ENCODE peak calls at places on chromosome 13, in four cellular contexts. One of them, this sample, is unnamed.

GRCh38 chr13:113509989-113510388 is 19.5 kb upstream of the DCUN1D2 start:
- ATAC-seq in upper lobe of left lung: no peak
- ATAC-seq in Panc1: no peak
- ATAC-seq in gastroesophageal sphincter: no peak
- ATAC-seq in this sample: no peak

GRCh38 chr13:76803831-76804230 is 82.4 kb downstream of the KCTD12 start:
- ATAC-seq in gastroesophageal sphincter: no peak
- ATAC-seq in Panc1: no peak
- ATAC-seq in upper lobe of left lung: no peak
- ATAC-seq in this sample: no peak

GRCh38 chr13:106986687-106987434 is 418.9 kb upstream of the ARGLU1 start:
- ATAC-seq in gastroesophageal sphincter: no peak
- ATAC-seq in Panc1: no peak
- ATAC-seq in upper lobe of left lung: no peak
- ATAC-seq in this sample: no peak

GRCh38 chr13:29887030-29887557 is 36.7 kb upstream of the UBL3 start:
- ATAC-seq in gastroesophageal sphincter: no peak
- ATAC-seq in upper lobe of left lung: no peak
- ATAC-seq in Panc1: no peak
- ATAC-seq in this sample: no peak

GRCh38 chr13:97125051-97125809 is 96.9 kb upstream of the MBNL2 start:
- ATAC-seq in Panc1: no peak
- ATAC-seq in gastroesophageal sphincter: peak; percentile 75
- ATAC-seq in upper lobe of left lung: peak; percentile 62
- ATAC-seq in this sample: peak; percentile 13

GRCh38 chr13:26477681-26478080 is 79.8 kb upstream of the WASF3 start:
- ATAC-seq in Panc1: no peak
- ATAC-seq in gastroesophageal sphincter: no peak
- ATAC-seq in upper lobe of left lung: no peak
- ATAC-seq in this sample: no peak

GRCh38 chr13:51738226-51738905 is 65.6 kb downstream of the DHRS12 start:
- ATAC-seq in upper lobe of left lung: no peak
- ATAC-seq in gastroesophageal sphincter: no peak
- ATAC-seq in Panc1: no peak
- ATAC-seq in this sample: peak; percentile 77

GRCh38 chr13:52405369-52405766 is 604 bp downstream of the THSD1 start:
- ATAC-seq in gastroesophageal sphincter: no peak
- ATAC-seq in Panc1: peak; percentile 60
- ATAC-seq in upper lobe of left lung: no peak
- ATAC-seq in this sample: no peak

GRCh38 chr13:51768378-51768921 is 35.5 kb downstream of the DHRS12 start:
- ATAC-seq in upper lobe of left lung: no peak
- ATAC-seq in Panc1: no peak
- ATAC-seq in gastroesophageal sphincter: no peak
- ATAC-seq in this sample: no peak

GRCh38 chr13:114313061-114313860 is 1.0 kb upstream of the CHAMP1 start:
- ATAC-seq in Panc1: no peak
- ATAC-seq in upper lobe of left lung: no peak
- ATAC-seq in gastroesophageal sphincter: no peak
- ATAC-seq in this sample: peak; percentile 62

GRCh38 chr13:43934273-43934672 is 54.6 kb downstream of the LACC1 start:
- ATAC-seq in Panc1: no peak
- ATAC-seq in gastroesophageal sphincter: no peak
- ATAC-seq in upper lobe of left lung: no peak
- ATAC-seq in this sample: no peak

GRCh38 chr13:99203601-99204579 is 3.2 kb downstream of the UBAC2 start:
- ATAC-seq in gastroesophageal sphincter: no peak
- ATAC-seq in Panc1: no peak
- ATAC-seq in upper lobe of left lung: no peak
- ATAC-seq in this sample: no peak

GRCh38 chr13:84933797-84934196 is 865.4 kb downstream of the SLITRK6 start:
- ATAC-seq in Panc1: no peak
- ATAC-seq in gastroesophageal sphincter: no peak
- ATAC-seq in upper lobe of left lung: no peak
- ATAC-seq in this sample: no peak

GRCh38 chr13:109301711-109302110 is 484.7 kb downstream of the IRS2 start:
- ATAC-seq in upper lobe of left lung: no peak
- ATAC-seq in Panc1: no peak
- ATAC-seq in gastroesophageal sphincter: no peak
- ATAC-seq in this sample: no peak

GRCh38 chr13:40517486-40518311 is 148.7 kb downstream of the FOXO1 start:
- ATAC-seq in Panc1: no peak
- ATAC-seq in gastroesophageal sphincter: no peak
- ATAC-seq in upper lobe of left lung: no peak
- ATAC-seq in this sample: peak; percentile 82